ENCODE peak calls at places on chromosomes 12 and 14, in ten cellular contexts. F, E, N, P, B, L, R, Z, C and K are unnamed samples.

GRCh38 chr12:105267711-105268110 is 31.7 kb upstream of the APPL2 start:
- DNase-seq in E (no peak), P (no peak), Z (no peak), N (no peak), B (no peak), L (no peak), C (no peak), F (no peak), R (no peak), K (no peak)

GRCh38 chr12:86186449-86186848 is 69.7 kb downstream of the MGAT4C start:
- DNase-seq in B (no peak), C (no peak), L (no peak), P (no peak), R (no peak), N (no peak), E (no peak), F (peak; percentile 34), Z (no peak), K (no peak)

GRCh38 chr12:67969134-67969782 is 20.0 kb upstream of the IFNG-AS1 start:
- DNase-seq in P (no peak), N (no peak), R (no peak), L (no peak), E (no peak), C (no peak), B (no peak), Z (peak; percentile 3), F (no peak), K (no peak)

GRCh38 chr12:122081697-122082221 is 3.2 kb downstream of the MLXIP start:
- DNase-seq in R (no peak), E (no peak), P (no peak), F (peak; percentile 14), L (peak; percentile 40), B (no peak), Z (peak; percentile 90), N (no peak), C (peak; percentile 63), K (no peak)

GRCh38 chr12:4562034-4562657 is at the start of gene DYRK4:
- DNase-seq in E (no peak), Z (peak; percentile 71), F (no peak), R (no peak), P (no peak), B (peak; percentile 61), L (peak; percentile 84), C (peak; percentile 90), N (peak; percentile 81), K (peak; percentile 84)

GRCh38 chr12:4849024-4849594 is 60.6 kb upstream of the KCNA1 start:
- DNase-seq in F (peak; percentile 32), L (no peak), E (no peak), N (peak; percentile 8), B (no peak), C (no peak), P (no peak), R (no peak), Z (peak; percentile 58), K (no peak)

GRCh38 chr14:99440278-99440677 is 40.4 kb downstream of the SETD3 start:
- DNase-seq in N (no peak), R (no peak), C (no peak), L (no peak), B (no peak), Z (no peak), E (no peak), P (peak; percentile 37), F (no peak), K (no peak)

GRCh38 chr12:19161251-19161650 is 31.7 kb downstream of the PLEKHA5 start:
- DNase-seq in F (no peak), L (no peak), R (no peak), E (no peak), N (no peak), B (no peak), P (no peak), Z (no peak), C (no peak), K (no peak)

GRCh38 chr12:42283739-42284138 is 42.2 kb downstream of the ZCRB1 start:
- DNase-seq in R (no peak), F (no peak), P (no peak), Z (no peak), N (no peak), L (no peak), C (no peak), E (no peak), B (no peak), K (no peak)

GRCh38 chr12:132023658-132024057 is 73.9 kb downstream of the EP400 start:
- DNase-seq in N (no peak), F (no peak), C (no peak), L (no peak), E (no peak), P (no peak), B (no peak), Z (no peak), R (no peak), K (no peak)

GRCh38 chr12:58288191-58288590 is 346.8 kb downstream of the ATP23 start:
- DNase-seq in N (no peak), Z (peak; percentile 35), F (no peak), C (no peak), L (no peak), P (no peak), E (no peak), B (no peak), R (peak; percentile 13), K (no peak)

GRCh38 chr14:72515779-72516770 is 377.8 kb downstream of the DPF3 start:
- DNase-seq in B (no peak), L (no peak), Z (peak; percentile 70), R (no peak), N (no peak), E (no peak), C (no peak), F (peak; percentile 60), P (peak; percentile 80), K (no peak)

GRCh38 chr12:14263742-14264141 is 101.7 kb upstream of the ATF7IP start:
- DNase-seq in C (no peak), B (no peak), N (no peak), P (no peak), R (no peak), F (peak; percentile 20), Z (no peak), L (no peak), E (no peak), K (no peak)

GRCh38 chr12:100106861-100107260 is 35.8 kb downstream of the BLTP3B start:
- DNase-seq in P (no peak), Z (no peak), B (no peak), C (no peak), E (no peak), N (no peak), F (no peak), L (no peak), R (no peak), K (no peak)

GRCh38 chr12:109290061-109290460 is 19.0 kb downstream of the FOXN4 start:
- DNase-seq in F (no peak), C (no peak), P (no peak), E (no peak), L (no peak), Z (no peak), B (no peak), N (no peak), R (no peak), K (no peak)

GRCh38 chr12:121576851-121577391 is 3.9 kb downstream of the KDM2B start:
- DNase-seq in C (no peak), F (peak; percentile 89), E (no peak), B (no peak), R (peak; percentile 65), Z (peak; percentile 80), P (peak; percentile 25), L (no peak), N (peak; percentile 31), K (no peak)

GRCh38 chr12:1507308-1507707 is 87.1 kb downstream of the FBXL14 start:
- DNase-seq in L (no peak), E (no peak), R (no peak), P (no peak), N (no peak), F (no peak), C (no peak), B (no peak), Z (no peak), K (no peak)

GRCh38 chr14:76867536-76868452 is 41.6 kb downstream of the LRRC74A start:
- DNase-seq in Z (no peak), P (no peak), C (no peak), N (no peak), L (no peak), F (no peak), R (no peak), E (no peak), B (no peak), K (no peak)

GRCh38 chr12:121446760-121447159 is 46.8 kb downstream of the RNF34 start:
- DNase-seq in R (no peak), L (no peak), C (no peak), F (no peak), E (no peak), B (no peak), N (no peak), Z (no peak), P (no peak), K (no peak)

GRCh38 chr12:30965613-30965985 is 39.1 kb downstream of the TSPAN11 start:
- DNase-seq in R (no peak), N (no peak), P (peak; percentile 45), F (peak; percentile 45), C (no peak), L (no peak), Z (peak; percentile 6), B (no peak), E (peak; percentile 6), K (no peak)
- TF ChIP-seq CTCF in R (peak; percentile 27), N (peak; percentile 38), P (peak; percentile 60), F (peak; percentile 61), C (no peak), L (no peak), Z (peak; percentile 20), B (no peak), E (peak; percentile 29), K (no peak)

DNA sequence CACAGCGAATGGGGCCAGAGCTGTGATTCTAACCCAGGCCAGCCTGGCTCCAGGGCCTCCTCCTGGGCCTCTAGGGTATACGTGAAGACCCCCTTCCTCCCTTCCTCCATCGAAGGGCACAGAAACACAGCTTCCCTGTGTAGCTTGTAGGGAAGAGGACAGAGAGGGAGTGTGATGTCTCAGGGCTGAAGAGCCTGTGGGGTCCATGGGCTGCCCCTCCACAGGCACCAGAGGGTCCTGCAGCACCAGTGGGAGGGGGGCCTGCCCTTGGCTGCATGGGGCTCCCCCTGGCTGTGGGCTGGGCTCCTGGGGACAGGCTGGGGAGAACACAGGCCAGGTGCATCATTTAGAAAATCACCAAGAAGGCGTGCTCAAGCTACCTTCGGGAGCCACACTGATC is 178.5 kb downstream of the CALM1 start:
- DNase-seq in Z (no peak), P (no peak), L (no peak), F (no peak), R (no peak), E (no peak), B (no peak), C (no peak), N (no peak), K (no peak)
- TF ChIP-seq CTCF in Z (no peak), P (no peak), L (no peak), F (no peak), R (no peak), E (no peak), B (no peak), C (no peak), N (no peak), K (no peak)

GRCh38 chr12:29902043-29902442 is 118.3 kb upstream of the TMTC1 start:
- DNase-seq in F (no peak), N (no peak), C (no peak), R (no peak), E (no peak), Z (no peak), L (no peak), B (no peak), P (no peak), K (no peak)
- TF ChIP-seq CTCF in F (no peak), N (no peak), C (no peak), R (no peak), E (no peak), Z (no peak), L (no peak), B (no peak), P (no peak), K (no peak)

GRCh38 chr14:22265319-22266140 is 323.5 kb downstream of the DAD1 start:
- DNase-seq in C (no peak), N (no peak), F (peak; percentile 56), B (no peak), E (no peak), R (no peak), Z (peak; percentile 8), P (no peak), L (peak; percentile 16), K (no peak)
- TF ChIP-seq CTCF in C (no peak), N (peak; percentile 31), F (peak; percentile 68), B (no peak), E (no peak), R (no peak), Z (peak; percentile 4), P (no peak), L (no peak), K (peak; percentile 46)